ENCODE peak calls at places on chromosome 13, in five cellular contexts. W, R, B, E and Q are unnamed samples.
A peak's percentile ranks its signal among the peaks of the same experiment; 100 is the strongest.

GRCh38 chr13:41974262-41974900 is 13.5 kb upstream of the VWA8 start:
- DNase-seq in W (no peak), R (peak; percentile 95), B (no peak), E (no peak), Q (no peak)

GRCh38 chr13:51435002-51435578 is 17.7 kb downstream of the INTS6 start:
- DNase-seq in W (no peak), R (peak; percentile 25), B (no peak), E (peak; percentile 62), Q (peak; percentile 54)

GRCh38 chr13:95896302-95896701 is 156.9 kb downstream of the UGGT2 start:
- DNase-seq in W (no peak), R (peak; percentile 65), B (peak; percentile 22), E (peak; percentile 67), Q (peak; percentile 68)

GRCh38 chr13:101785858-101786257 is 333.4 kb downstream of the ITGBL1 start:
- DNase-seq in W (no peak), R (peak; percentile 25), B (no peak), E (peak; percentile 76), Q (peak; percentile 27)

GRCh38 chr13:102770435-102770834 is 3.2 kb downstream of the TEX30 start:
- DNase-seq in W (no peak), R (no peak), B (no peak), E (peak; percentile 70), Q (no peak)

GRCh38 chr13:24693862-24694471 is 13.8 kb downstream of the ATP12A start:
- DNase-seq in W (no peak), R (peak; percentile 71), B (peak; percentile 74), E (peak; percentile 75), Q (peak; percentile 60)

GRCh38 chr13:105193026-105193425 is 1342.4 kb downstream of the EFNB2 start:
- DNase-seq in W (no peak), R (no peak), B (no peak), E (no peak), Q (no peak)

GRCh38 chr13:108609353-108609752 is 20.1 kb upstream of the MYO16 start:
- DNase-seq in W (no peak), R (peak; percentile 1), B (no peak), E (peak; percentile 81), Q (peak; percentile 29)

GRCh38 chr13:38537026-38537425 is 149.9 kb upstream of the FREM2 start:
- DNase-seq in W (no peak), R (no peak), B (no peak), E (no peak), Q (no peak)

GRCh38 chr13:32117696-32118095 is 86.1 kb downstream of the FRY start:
- DNase-seq in W (no peak), R (no peak), B (no peak), E (peak; percentile 23), Q (no peak)

GRCh38 chr13:24699541-24699940 is 19.3 kb downstream of the ATP12A start:
- DNase-seq in W (no peak), R (no peak), B (no peak), E (no peak), Q (no peak)

GRCh38 chr13:53054569-53054968 is 26.0 kb downstream of the OLFM4 start:
- DNase-seq in W (no peak), R (no peak), B (no peak), E (no peak), Q (no peak)

GRCh38 chr13:99388334-99388923 is 81.2 kb upstream of the GPR183 start:
- DNase-seq in W (no peak), R (no peak), B (no peak), E (no peak), Q (no peak)

GRCh38 chr13:100515410-100515800 is 73.2 kb downstream of the GGACT start:
- DNase-seq in W (no peak), R (no peak), B (no peak), E (no peak), Q (no peak)

GRCh38 chr13:113754691-113755090 is 4.3 kb upstream of the TMEM255B start:
- DNase-seq in W (no peak), R (no peak), B (no peak), E (no peak), Q (no peak)

GRCh38 chr13:44904982-44905381 is 84.3 kb downstream of the NUFIP1 start:
- DNase-seq in W (peak; percentile 76), R (peak; percentile 76), B (no peak), E (peak; percentile 98), Q (peak; percentile 98)

GRCh38 chr13:106690779-106691178 is 122.8 kb upstream of the ARGLU1 start:
- DNase-seq in W (no peak), R (no peak), B (no peak), E (no peak), Q (no peak)

GRCh38 chr13:79678100-79678499 is 197.1 kb downstream of the NDFIP2 start:
- DNase-seq in W (no peak), R (peak; percentile 34), B (no peak), E (peak; percentile 30), Q (no peak)

GRCh38 chr13:43364210-43365041 is 341.0 kb downstream of the DNAJC15 start:
- DNase-seq in W (no peak), R (no peak), B (no peak), E (peak; percentile 72), Q (peak; percentile 82)

GRCh38 chr13:51557875-51558604 is 26.2 kb upstream of the WDFY2 start:
- DNase-seq in W (no peak), R (peak; percentile 97), B (no peak), E (peak; percentile 79), Q (peak; percentile 74)

GRCh38 chr13:29925457-29925856 is 75.0 kb upstream of the UBL3 start:
- DNase-seq in W (no peak), R (peak; percentile 90), B (no peak), E (peak; percentile 86), Q (peak; percentile 86)

GRCh38 chr13:43072394-43072793 is 49.0 kb downstream of the DNAJC15 start:
- DNase-seq in W (no peak), R (no peak), B (no peak), E (peak; percentile 55), Q (peak; percentile 37)

GRCh38 chr13:77477299-77477848 is 58.1 kb upstream of the SCEL start:
- DNase-seq in W (no peak), R (peak; percentile 36), B (no peak), E (no peak), Q (no peak)

GRCh38 chr13:77480071-77480470 is 55.4 kb upstream of the SCEL start:
- DNase-seq in W (no peak), R (no peak), B (no peak), E (peak; percentile 10), Q (no peak)

GRCh38 chr13:77479326-77479725 is 56.2 kb upstream of the SCEL start:
- DNase-seq in W (no peak), R (no peak), B (no peak), E (no peak), Q (no peak)

GRCh38 chr13:77476456-77476855 is 59.0 kb upstream of the SCEL start:
- DNase-seq in W (no peak), R (peak; percentile 4), B (no peak), E (no peak), Q (no peak)

GRCh38 chr13:77478645-77478997 is 56.9 kb upstream of the SCEL start:
- DNase-seq in W (no peak), R (no peak), B (no peak), E (no peak), Q (no peak)
- H3K4me3 ChIP-seq in W (peak overlapping the region; percentile 31), R (no peak overlapping the region), B (no peak overlapping the region), E (no peak overlapping the region), Q (no peak overlapping the region)

DNA sequence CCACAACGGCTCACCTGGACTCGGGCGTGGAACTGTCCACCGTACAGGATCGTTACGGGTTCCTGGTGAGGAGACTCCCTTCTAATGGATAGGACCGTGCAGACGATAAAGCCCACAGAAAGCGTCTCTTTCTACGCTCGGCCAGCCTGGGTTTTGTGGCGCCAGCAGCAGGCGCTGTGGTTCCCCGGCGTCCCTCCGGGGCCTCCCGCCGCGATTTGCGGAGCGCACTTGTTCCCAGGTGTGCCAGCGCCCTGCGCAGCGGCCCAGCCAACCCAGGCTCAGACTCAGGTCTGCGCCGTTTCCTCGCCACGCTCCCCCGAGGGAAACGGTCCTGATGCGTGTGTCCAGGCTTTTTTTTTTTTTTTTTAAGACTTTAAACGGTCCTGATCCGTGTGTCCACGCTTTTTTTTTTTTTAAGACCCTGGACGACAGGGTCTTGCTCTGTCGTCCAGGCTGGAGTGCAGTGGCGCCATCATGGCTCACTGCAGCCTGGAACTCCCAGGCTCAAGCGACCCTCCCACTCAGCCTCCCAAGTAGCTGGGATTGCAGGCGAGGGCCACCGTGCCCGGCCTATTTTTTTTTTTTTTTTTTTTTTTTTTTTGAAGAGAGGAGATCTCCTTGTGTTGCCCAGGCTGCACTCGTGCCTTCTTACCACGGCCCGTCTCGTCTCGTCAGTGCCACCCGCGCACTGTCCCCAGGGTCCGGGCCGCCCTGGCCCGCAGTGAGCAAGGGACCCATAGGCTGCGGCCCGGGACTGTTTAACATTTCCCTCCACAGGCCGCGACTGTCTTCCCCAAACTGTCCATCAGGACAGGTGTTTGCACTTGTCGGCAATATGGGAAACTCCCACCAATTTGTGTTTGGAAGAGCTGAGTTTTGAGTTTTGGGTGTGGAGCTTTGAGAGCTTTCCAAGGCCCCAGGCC is 23.8 kb downstream of the GJA3 start:
- DNase-seq in W (no peak), R (no peak), B (peak; percentile 54), E (peak; percentile 21), Q (no peak)
- TF ChIP-seq CTCF in W (no peak), R (peak; percentile 78), B (peak; percentile 59), E (peak; percentile 63), Q (peak; percentile 40)

GRCh38 chr13:40127476-40127875 is 472.0 kb downstream of the COG6 start:
- DNase-seq in W (no peak), R (no peak), B (no peak), E (no peak), Q (no peak)

GRCh38 chr13:40126301-40127085 is 471.0 kb downstream of the COG6 start:
- DNase-seq in W (no peak), R (peak; percentile 15), B (no peak), E (no peak), Q (no peak)

GRCh38 chr13:40129467-40129866 is 474.0 kb downstream of the COG6 start:
- DNase-seq in W (no peak), R (no peak), B (no peak), E (no peak), Q (no peak)

GRCh38 chr13:40125336-40125735 is 469.9 kb downstream of the COG6 start:
- DNase-seq in W (no peak), R (no peak), B (no peak), E (no peak), Q (no peak)

GRCh38 chr13:40127925-40128324 is 472.5 kb downstream of the COG6 start:
- DNase-seq in W (no peak), R (no peak), B (no peak), E (no peak), Q (no peak)
- H3K4me3 ChIP-seq in W (no peak overlapping the region), R (no peak overlapping the region), B (no peak overlapping the region), E (no peak overlapping the region), Q (no peak overlapping the region)

GRCh38 chr13:40667622-40667978 is 1.2 kb upstream of the FOXO1 start:
- DNase-seq in W (peak; percentile 60), R (no peak), B (no peak), E (no peak), Q (no peak)

GRCh38 chr13:40670307-40670706 is 3.9 kb upstream of the FOXO1 start:
- DNase-seq in W (no peak), R (no peak), B (no peak), E (no peak), Q (no peak)

GRCh38 chr13:40666905-40667621 is 622 bp upstream of the FOXO1 start:
- DNase-seq in W (peak; percentile 77), R (no peak), B (no peak), E (no peak), Q (no peak)

GRCh38 chr13:40666058-40666904 is at the start of gene FOXO1:
- DNase-seq in W (peak; percentile 96), R (peak; percentile 56), B (peak; percentile 98), E (peak; percentile 93), Q (peak; percentile 78)

DNA sequence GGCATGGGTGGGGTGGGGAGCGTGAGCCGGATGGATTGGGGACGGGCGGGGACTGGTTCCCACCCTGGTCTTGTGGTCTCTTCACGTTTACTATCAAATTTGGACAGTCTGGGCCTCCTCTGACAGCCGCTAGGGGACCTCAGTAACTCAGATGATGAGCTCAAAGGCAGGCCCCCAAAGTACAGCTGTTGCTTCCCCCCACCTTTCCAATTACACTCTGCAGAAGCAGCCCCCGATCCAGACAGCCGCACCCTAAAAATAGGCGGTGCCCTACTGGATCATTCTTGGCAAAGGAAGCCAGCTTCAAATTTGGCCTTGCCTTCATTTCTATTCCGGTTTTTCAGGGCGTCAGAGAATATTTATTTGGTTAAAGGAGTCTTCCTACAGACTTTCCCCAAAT is 1.9 kb upstream of the FOXO1 start:
- DNase-seq in W (peak; percentile 54), R (no peak), B (peak; percentile 57), E (no peak), Q (peak; percentile 36)
- TF ChIP-seq CTCF in W (no peak), R (peak; percentile 71), B (peak; percentile 57), E (peak; percentile 71), Q (peak; percentile 62)